ENCODE peak calls at places on chromosome 12, in nine cellular contexts. B is mucosa of descending colon; Y is mesenchymal stem cell; X is CD8-positive, alpha-beta T cell; N is thyroid gland; Z is Peyer's patch; L is neuronal stem cell; P is uterus; A is left ventricle myocardium inferior. Q is an unnamed sample.

GRCh38 chr12:76866726-76867125 is 12.1 kb downstream of the CSRP2 start:
- DNase-seq in B (no peak), Y (peak; percentile 90), X (no peak), N (peak; percentile 66), Z (no peak), L (peak; percentile 54), P (no peak), A (no peak), Q (no peak)

GRCh38 chr12:12916135-12916956 is 25.0 kb downstream of the GPRC5A start:
- DNase-seq in B (peak; percentile 93), Y (peak; percentile 80), X (peak; percentile 85), N (peak; percentile 82), Z (peak; percentile 76), L (peak; percentile 82), P (peak; percentile 88), A (peak; percentile 84), Q (peak; percentile 82)

GRCh38 chr12:130508847-130509246 is 171.2 kb downstream of the PIWIL1 start:
- DNase-seq in B (no peak), Y (no peak), X (no peak), N (no peak), Z (no peak), L (no peak), P (no peak), A (no peak), Q (no peak)

GRCh38 chr12:15797818-15798217 is 8.6 kb upstream of the EPS8 start:
- DNase-seq in B (no peak), Y (no peak), X (no peak), N (no peak), Z (no peak), L (no peak), P (no peak), A (no peak), Q (peak; percentile 35)

GRCh38 chr12:62435337-62436163 is 31.1 kb upstream of the MON2 start:
- DNase-seq in B (peak; percentile 62), Y (peak; percentile 71), X (peak; percentile 32), N (peak; percentile 40), Z (peak; percentile 22), L (peak; percentile 54), P (peak; percentile 25), A (peak; percentile 18), Q (peak; percentile 60)

GRCh38 chr12:110245278-110245868 is 35.7 kb upstream of the ATP2A2 start:
- DNase-seq in B (peak; percentile 86), Y (no peak), X (peak; percentile 49), N (no peak), Z (peak; percentile 43), L (no peak), P (no peak), A (peak; percentile 54), Q (peak; percentile 81)

GRCh38 chr12:98635657-98636323 is 8.8 kb downstream of the IKBIP start:
- DNase-seq in B (no peak), Y (peak; percentile 59), X (no peak), N (no peak), Z (no peak), L (no peak), P (no peak), A (no peak), Q (no peak)

GRCh38 chr12:20457582-20457981 is 89.2 kb downstream of the PDE3A start:
- DNase-seq in B (no peak), Y (no peak), X (no peak), N (no peak), Z (no peak), L (no peak), P (no peak), A (no peak), Q (peak; percentile 76)

GRCh38 chr12:53617700-53618099 is 8.5 kb downstream of the ATF7 start:
- DNase-seq in B (no peak), Y (no peak), X (no peak), N (no peak), Z (no peak), L (no peak), P (no peak), A (no peak), Q (no peak)

GRCh38 chr12:126337556-126337955 is 1272.3 kb downstream of the AACS start:
- DNase-seq in B (no peak), Y (no peak), X (no peak), N (no peak), Z (no peak), L (no peak), P (no peak), A (no peak), Q (no peak)

GRCh38 chr12:105836235-105836634 is 302.5 kb downstream of the NUAK1 start:
- DNase-seq in B (no peak), Y (no peak), X (no peak), N (no peak), Z (no peak), L (no peak), P (no peak), A (no peak), Q (no peak)

GRCh38 chr12:93397412-93397811 is 19.7 kb downstream of the NUDT4 start:
- DNase-seq in B (no peak), Y (no peak), X (no peak), N (no peak), Z (no peak), L (no peak), P (no peak), A (no peak), Q (no peak)

GRCh38 chr12:18492372-18493025 is 231.2 kb downstream of the PIK3C2G start:
- DNase-seq in B (no peak), Y (no peak), X (no peak), N (no peak), Z (no peak), L (no peak), P (no peak), A (no peak), Q (no peak)

GRCh38 chr12:79001404-79001803 is 136.8 kb downstream of the SYT1 start:
- DNase-seq in B (no peak), Y (no peak), X (no peak), N (no peak), Z (no peak), L (no peak), P (no peak), A (no peak), Q (no peak)

GRCh38 chr12:110365743-110366473 is 37.6 kb downstream of the ANAPC7 start:
- DNase-seq in B (no peak), Y (no peak), X (no peak), N (no peak), Z (no peak), L (no peak), P (no peak), A (no peak), Q (no peak)

GRCh38 chr12:21265932-21266331 is 68.8 kb downstream of the SLCO1A2 start:
- DNase-seq in B (no peak), Y (no peak), X (no peak), N (no peak), Z (no peak), L (no peak), P (no peak), A (no peak), Q (no peak)

GRCh38 chr12:18798445-18799139 is 60.7 kb downstream of the CAPZA3 start:
- DNase-seq in B (no peak), Y (no peak), X (no peak), N (no peak), Z (no peak), L (no peak), P (no peak), A (no peak), Q (no peak)

GRCh38 chr12:10634427-10634826 is 21.0 kb upstream of the MAGOHB start:
- DNase-seq in B (no peak), Y (peak; percentile 35), X (no peak), N (no peak), Z (no peak), L (no peak), P (no peak), A (no peak), Q (no peak)

GRCh38 chr12:69623970-69624369 is 13.3 kb upstream of the LRRC10 start:
- DNase-seq in B (no peak), Y (no peak), X (no peak), N (no peak), Z (no peak), L (no peak), P (no peak), A (peak; percentile 83), Q (peak; percentile 78)

GRCh38 chr12:685388-685787 is 22.1 kb upstream of the NINJ2 start:
- DNase-seq in B (peak; percentile 47), Y (peak; percentile 12), X (peak; percentile 79), N (no peak), Z (peak; percentile 82), L (no peak), P (no peak), A (no peak), Q (peak; percentile 54)

GRCh38 chr12:2286461-2287131 is 233.8 kb downstream of the CACNA1C start:
- DNase-seq in B (no peak), Y (peak; percentile 28), X (no peak), N (no peak), Z (no peak), L (no peak), P (no peak), A (no peak), Q (no peak)

GRCh38 chr12:25384038-25384953 is 133.6 kb upstream of the KRAS start:
- DNase-seq in B (peak; percentile 62), Y (peak; percentile 8), X (no peak), N (no peak), Z (no peak), L (no peak), P (no peak), A (no peak), Q (peak; percentile 82)

GRCh38 chr12:113948151-113948914 is 17.8 kb downstream of the RBM19 start:
- DNase-seq in B (no peak), Y (no peak), X (no peak), N (no peak), Z (no peak), L (no peak), P (no peak), A (no peak), Q (no peak)
- H3K36me3 ChIP-seq in B (no peaks in the 10 kb centered on the region), Y (peaks cover 68% of the 10 kb centered on the region), X (peaks cover 70% of the 10 kb centered on the region), N (peaks cover 69% of the 10 kb centered on the region), Z (no peaks in the 10 kb centered on the region), L (peaks cover 19% of the 10 kb centered on the region), P (no peaks in the 10 kb centered on the region), A (peaks cover 98% of the 10 kb centered on the region), Q (peaks cover 15% of the 10 kb centered on the region)

GRCh38 chr12:8834230-8834629 is 11.8 kb downstream of the A2ML1 start:
- DNase-seq in B (no peak), Y (no peak), X (no peak), N (no peak), Z (no peak), L (no peak), P (no peak), A (no peak), Q (no peak)
- H3K4me1 ChIP-seq in B (no peaks in the 10 kb centered on the region), Y (no peaks in the 10 kb centered on the region), X (no peaks in the 10 kb centered on the region), N (no peaks in the 10 kb centered on the region), Z (no peaks in the 10 kb centered on the region), L (no peaks in the 10 kb centered on the region), P (no peaks in the 10 kb centered on the region), A (no peaks in the 10 kb centered on the region), Q (no peaks in the 10 kb centered on the region)

GRCh38 chr12:48929551-48929950 is 4.3 kb upstream of the FKBP11 start:
- DNase-seq in B (no peak), Y (no peak), X (no peak), N (no peak), Z (no peak), L (no peak), P (no peak), A (no peak), Q (no peak)
- H3K36me3 ChIP-seq in B (no peaks in the 10 kb centered on the region), Y (peaks cover 62% of the 10 kb centered on the region), X (no peaks in the 10 kb centered on the region), N (peaks cover 13% of the 10 kb centered on the region), Z (no peaks in the 10 kb centered on the region), L (peaks cover 29% of the 10 kb centered on the region), P (no peaks in the 10 kb centered on the region), A (peaks cover 36% of the 10 kb centered on the region), Q (peaks cover 3% of the 10 kb centered on the region)

DNA sequence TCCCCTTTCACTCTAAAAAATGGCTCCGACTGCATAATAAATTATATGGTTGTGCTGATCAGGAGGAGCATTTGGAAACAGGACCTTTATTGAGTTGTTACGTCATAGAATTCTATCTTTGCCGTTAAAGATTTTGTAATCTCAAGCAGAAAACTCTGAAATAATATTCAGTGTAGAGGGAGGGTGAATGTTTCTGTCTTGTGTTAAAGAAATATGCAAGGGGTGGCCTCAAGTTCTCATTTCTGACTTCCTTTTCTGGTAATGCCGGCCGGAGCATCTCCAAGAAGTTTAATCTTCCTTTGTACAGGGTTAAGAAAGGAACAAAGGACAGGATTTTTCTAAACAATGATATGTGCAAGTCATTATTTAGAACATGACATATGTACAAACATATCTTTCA is 165.1 kb downstream of the SLC38A4 start:
- DNase-seq in B (no peak), Y (no peak), X (no peak), N (no peak), Z (no peak), L (no peak), P (no peak), A (no peak), Q (no peak)
- H3K4me1 ChIP-seq in B (no peaks in the 10 kb centered on the region), Y (peaks cover 3% of the 10 kb centered on the region), X (peaks cover 6% of the 10 kb centered on the region), N (no peaks in the 10 kb centered on the region), Z (no peaks in the 10 kb centered on the region), L (peaks cover 3% of the 10 kb centered on the region), P (no peaks in the 10 kb centered on the region), A (peaks cover 49% of the 10 kb centered on the region), Q (no peaks in the 10 kb centered on the region)

Q was measured in small intestine.